ENCODE peak calls at places on chromosomes 12 and 14, in seven cellular contexts. Y is hypothalamus; W is pons; G is CD4-positive, alpha-beta T cell; R is activated T-helper 1 cell treated with anti-CD3 and anti-CD28 coated beads, Interleukin-2, amount 50 U/mL, for 16 hours; I is mammary epithelial cell; U is stimulated activated CD4-positive, alpha-beta T cell treated with anti-CD3 and anti-CD28 coated beads, Interleukin-15, amount 100 ng/mL, for 1 hour. K is an unnamed sample.

GRCh38 chr14:38238881-38239280 is 17.0 kb downstream of the CLEC14A start:
- DNase-seq in U (no peak), R (no peak), W (no peak), G (no peak), I (no peak), Y (no peak), K (no peak)

GRCh38 chr12:130120012-130120805 is 42.1 kb upstream of the FZD10 start:
- DNase-seq in W (no peak), Y (no peak), R (no peak), G (no peak), I (no peak), U (no peak), K (no peak)

GRCh38 chr14:63605041-63605532 is 36.6 kb downstream of the WDR89 start:
- DNase-seq in I (peak; percentile 37), G (no peak), Y (no peak), R (no peak), U (no peak), W (no peak), K (no peak)

GRCh38 chr14:64272019-64272418 is 22.2 kb downstream of the ESR2 start:
- DNase-seq in I (no peak), G (no peak), U (no peak), R (no peak), Y (no peak), W (no peak), K (no peak)

GRCh38 chr12:106646472-106646871 is 63.7 kb downstream of the RFX4 start:
- DNase-seq in Y (no peak), R (no peak), I (no peak), W (no peak), G (no peak), U (no peak), K (no peak)

GRCh38 chr14:73764881-73765280 is 50.7 kb upstream of the PNMA1 start:
- DNase-seq in G (no peak), I (no peak), U (no peak), W (peak; percentile 89), R (no peak), Y (peak; percentile 52), K (no peak)

GRCh38 chr12:70052931-70053497 is 190.2 kb upstream of the CNOT2 start:
- DNase-seq in I (peak; percentile 84), G (no peak), U (no peak), W (no peak), Y (no peak), R (no peak), K (no peak)

GRCh38 chr12:102512523-102512922 is 32.2 kb upstream of the IGF1 start:
- DNase-seq in I (no peak), G (no peak), U (no peak), W (no peak), R (no peak), Y (no peak), K (no peak)

GRCh38 chr12:51421266-51421884 is 3.3 kb upstream of the SLC4A8 start:
- DNase-seq in I (peak; percentile 46), W (peak; percentile 92), R (no peak), U (no peak), Y (peak; percentile 34), G (peak; percentile 13), K (peak; percentile 58)

GRCh38 chr14:55891692-55892091 is 226.5 kb upstream of the PELI2 start:
- DNase-seq in R (no peak), W (no peak), I (no peak), Y (no peak), U (no peak), G (no peak), K (no peak)

GRCh38 chr14:55313480-55313879 is 42.3 kb downstream of the FBXO34 start:
- DNase-seq in U (no peak), G (no peak), W (no peak), R (no peak), I (no peak), Y (no peak), K (peak; percentile 28)

K was measured in activated CD4-positive, alpha-beta memory T cell treated with anti-CD3 and anti-CD28 coated beads for 36 hours.